ENCODE peak calls at places on chromosome 20, in nine cellular contexts. C is heart left ventricle, O is BJ, S is brain microvascular endothelial cell, P is HCT116, M is A673, K is GM12865, U is HL-60, H is coronary artery. A is an unnamed sample.
A peak's percentile ranks its signal among the peaks of the same experiment; 100 is the strongest.

GRCh38 chr20:47704746-47705496 is 80.4 kb downstream of the SULF2 start:
- DNase-seq in C (peak; percentile 56), S (no peak), P (no peak), M (no peak), U (no peak), O (no peak), K (no peak), H (no peak), A (no peak)

GRCh38 chr20:1313236-1313964 is 15.5 kb downstream of the SDCBP2 start:
- DNase-seq in S (peak; percentile 31), O (no peak), K (peak; percentile 65), C (peak; percentile 80), U (peak; percentile 49), M (peak; percentile 87), H (peak; percentile 85), P (peak; percentile 49), A (no peak)

GRCh38 chr20:43186312-43186711 is 3.4 kb downstream of the PTPRT start:
- DNase-seq in M (no peak), O (no peak), K (no peak), S (no peak), H (no peak), U (no peak), P (no peak), C (no peak), A (no peak)

GRCh38 chr20:33554914-33555420 is 65.1 kb downstream of the CBFA2T2 start:
- DNase-seq in P (peak; percentile 24), K (peak; percentile 92), U (no peak), S (peak; percentile 79), C (no peak), H (no peak), M (peak; percentile 86), O (peak; percentile 73), A (peak; percentile 71)

GRCh38 chr20:32062776-32063170 is 10.7 kb downstream of the HCK start:
- DNase-seq in K (peak; percentile 75), S (no peak), O (no peak), P (no peak), M (no peak), U (peak; percentile 98), H (no peak), C (peak; percentile 61), A (peak; percentile 56)

GRCh38 chr20:22387452-22387851 is 196.9 kb downstream of the FOXA2 start:
- DNase-seq in C (no peak), M (no peak), P (no peak), H (no peak), S (no peak), U (no peak), O (no peak), K (no peak), A (no peak)

GRCh38 chr20:18669241-18670019 is 81.6 kb downstream of the DTD1 start:
- DNase-seq in S (peak; percentile 15), U (no peak), C (no peak), P (no peak), O (no peak), H (no peak), M (no peak), K (no peak), A (no peak)

GRCh38 chr20:56580226-56580625 is 47.2 kb downstream of the FAM209B start:
- DNase-seq in K (no peak), C (no peak), P (no peak), S (no peak), H (no peak), M (no peak), U (no peak), O (no peak), A (no peak)

GRCh38 chr20:56788041-56788670 is 159.1 kb downstream of the TFAP2C start:
- DNase-seq in S (peak; percentile 97), O (peak; percentile 89), U (no peak), P (peak; percentile 92), K (no peak), M (no peak), C (no peak), H (no peak), A (no peak)

GRCh38 chr20:1286267-1287036 is 20.4 kb downstream of the SNPH start:
- DNase-seq in S (no peak), U (no peak), K (no peak), H (peak; percentile 17), O (no peak), P (no peak), M (no peak), C (no peak), A (no peak)

GRCh38 chr20:47776639-47777038 is 8.6 kb downstream of the SULF2 start:
- DNase-seq in P (no peak), C (no peak), H (no peak), U (no peak), O (no peak), S (no peak), M (no peak), K (peak; percentile 37), A (no peak)

GRCh38 chr20:37202267-37202943 is 23.1 kb upstream of the MROH8 start:
- DNase-seq in C (no peak), H (no peak), M (peak; percentile 73), P (peak; percentile 35), K (peak; percentile 36), O (peak; percentile 92), U (peak; percentile 23), S (peak; percentile 91), A (no peak)

GRCh38 chr20:3749087-3749688 is 16.7 kb downstream of the HSPA12B start:
- DNase-seq in K (no peak), M (no peak), O (no peak), H (no peak), P (no peak), S (no peak), C (no peak), U (no peak), A (no peak)
- TF ChIP-seq CTCF in K (no peak), M (no peak), O (no peak), H (no peak), P (no peak), S (no peak), C (no peak), U (no peak), A (no peak)

GRCh38 chr20:58864346-58864745 is 11.8 kb downstream of the GNAS start:
- DNase-seq in K (peak; percentile 41), S (no peak), O (no peak), U (no peak), C (no peak), M (no peak), P (no peak), H (no peak), A (no peak)
- TF ChIP-seq CTCF in K (peak; percentile 38), S (peak; percentile 10), O (no peak), U (no peak), C (no peak), M (peak; percentile 27), P (peak; percentile 36), H (no peak), A (peak; percentile 49)

GRCh38 chr20:17612287-17612974 is 42.6 kb downstream of the DSTN start:
- DNase-seq in H (peak; percentile 92), U (no peak), P (no peak), C (peak; percentile 19), O (no peak), S (peak; percentile 82), M (no peak), K (no peak), A (no peak)

GRCh38 chr20:17611540-17612286 is 41.8 kb downstream of the DSTN start:
- DNase-seq in U (no peak), K (no peak), M (no peak), C (no peak), O (no peak), H (peak; percentile 74), S (no peak), P (peak; percentile 6), A (no peak)

GRCh38 chr20:17610566-17611289 is 40.9 kb downstream of the DSTN start:
- DNase-seq in K (no peak), O (no peak), H (peak; percentile 75), C (no peak), M (no peak), P (no peak), S (peak; percentile 12), U (no peak), A (no peak)

GRCh38 chr20:17609978-17610377 is 40.1 kb downstream of the DSTN start:
- DNase-seq in S (no peak), K (no peak), U (no peak), P (no peak), O (no peak), C (no peak), M (no peak), H (no peak), A (no peak)

GRCh38 chr20:17611290-17611539 is 41.3 kb downstream of the DSTN start:
- DNase-seq in U (no peak), C (no peak), P (no peak), S (no peak), M (no peak), K (no peak), O (no peak), H (no peak), A (no peak)
- TF ChIP-seq CTCF in U (no peak), C (no peak), P (no peak), S (no peak), M (no peak), K (no peak), O (no peak), H (no peak), A (no peak)

GRCh38 chr20:3190681-3191111 is 13.8 kb downstream of the DDRGK1 start:
- DNase-seq in U (no peak), K (no peak), S (no peak), H (no peak), C (no peak), O (no peak), M (no peak), P (no peak), A (no peak)
- TF ChIP-seq CTCF in U (no peak), K (no peak), S (no peak), H (no peak), C (no peak), O (no peak), M (no peak), P (no peak), A (no peak)

GRCh38 chr20:53210931-53211330 is 238.8 kb downstream of the TSHZ2 start:
- DNase-seq in O (no peak), C (no peak), H (no peak), P (no peak), K (no peak), U (no peak), S (no peak), M (peak; percentile 44), A (no peak)

GRCh38 chr20:53205046-53205445 is 232.9 kb downstream of the TSHZ2 start:
- DNase-seq in U (no peak), K (no peak), H (no peak), S (no peak), C (no peak), O (no peak), P (no peak), M (no peak), A (no peak)

GRCh38 chr20:53212018-53212417 is 239.9 kb downstream of the TSHZ2 start:
- DNase-seq in C (no peak), M (no peak), H (no peak), P (no peak), U (no peak), K (no peak), S (no peak), O (no peak), A (no peak)

GRCh38 chr20:53210041-53210440 is 237.9 kb downstream of the TSHZ2 start:
- DNase-seq in S (no peak), H (no peak), O (no peak), C (no peak), P (no peak), K (no peak), U (no peak), M (no peak), A (no peak)

GRCh38 chr20:53208110-53208908 is 236.2 kb downstream of the TSHZ2 start:
- DNase-seq in S (no peak), C (no peak), K (no peak), M (peak; percentile 51), O (no peak), P (no peak), U (no peak), H (no peak), A (no peak)
- TF ChIP-seq CTCF in S (no peak), C (no peak), K (peak; percentile 19), M (peak; percentile 65), O (no peak), P (peak; percentile 56), U (no peak), H (no peak), A (peak; percentile 33)

A was measured in GM06990.